ENCODE peak calls at places on chromosomes 6 and 20, in six cellular contexts. H is iPS DF 6.9; L is CD4-positive, CD25-positive, alpha-beta regulatory T cell; I is colonic mucosa; E is lower lobe of right lung; B is right cardiac atrium. T is an unnamed sample.

GRCh38 chr6:36492092-36492491 is 49.3 kb downstream of the KCTD20 start:
- DNase-seq in L (no peak), I (no peak), H (no peak), E (no peak), B (no peak), T (no peak)

GRCh38 chr6:107822154-107823046 is 1.7 kb downstream of the SCML4 start:
- DNase-seq in L (peak; percentile 70), E (no peak), B (no peak), I (no peak), H (no peak), T (peak; percentile 70)

GRCh38 chr6:159879829-159880228 is 11.0 kb upstream of the MAS1 start:
- DNase-seq in L (no peak), I (no peak), B (no peak), E (no peak), H (no peak), T (no peak)

GRCh38 chr6:162999575-163000285 is 272.0 kb downstream of the PACRG start:
- DNase-seq in E (no peak), H (no peak), B (no peak), I (no peak), L (no peak), T (no peak)

GRCh38 chr6:100096936-100097335 is 102.9 kb upstream of the MCHR2 start:
- DNase-seq in L (no peak), B (no peak), I (no peak), H (no peak), E (no peak), T (no peak)

GRCh38 chr6:85749236-85749635 is 106.5 kb upstream of the SYNCRIP start:
- DNase-seq in B (no peak), I (peak; percentile 28), L (no peak), E (no peak), H (no peak), T (no peak)

GRCh38 chr6:89984926-89985743 is 90.9 kb downstream of the GJA10 start:
- DNase-seq in I (peak; percentile 23), L (no peak), B (peak; percentile 91), E (peak; percentile 53), H (no peak), T (no peak)

GRCh38 chr20:32028647-32029372 is 18.6 kb downstream of the CCM2L start:
- DNase-seq in L (no peak), E (no peak), I (no peak), B (no peak), H (no peak), T (no peak)

GRCh38 chr6:64250126-64250525 is 614.5 kb downstream of the PHF3 start:
- DNase-seq in E (no peak), I (no peak), B (no peak), H (no peak), L (no peak), T (no peak)

GRCh38 chr6:19697744-19698290 is 139.4 kb upstream of the ID4 start:
- DNase-seq in I (no peak), H (no peak), L (no peak), E (no peak), B (no peak), T (no peak)

GRCh38 chr6:111356551-111356950 is 126.5 kb downstream of the REV3L start:
- DNase-seq in H (no peak), I (no peak), L (no peak), B (no peak), E (no peak), T (no peak)

GRCh38 chr6:170132561-170132991 is 158.3 kb downstream of the DLL1 start:
- DNase-seq in E (no peak), L (no peak), H (no peak), I (no peak), B (peak; percentile 35), T (no peak)

GRCh38 chr6:10314163-10314955 is 100.5 kb downstream of the TFAP2A start:
- DNase-seq in E (no peak), I (no peak), L (no peak), H (no peak), B (no peak), T (no peak)

GRCh38 chr20:33697129-33697528 is 10.9 kb upstream of the E2F1 start:
- DNase-seq in H (no peak), L (no peak), E (no peak), I (no peak), B (peak; percentile 67), T (no peak)

GRCh38 chr6:71408966-71409723 is 120.5 kb downstream of the OGFRL1 start:
- DNase-seq in L (no peak), B (no peak), E (no peak), H (no peak), I (no peak), T (no peak)

GRCh38 chr20:55069951-55070350 is 594.6 kb downstream of the DOK5 start:
- DNase-seq in H (no peak), I (no peak), L (no peak), E (no peak), B (no peak), T (no peak)

GRCh38 chr6:44661631-44662030 is 274.1 kb downstream of the CDC5L start:
- DNase-seq in L (no peak), E (no peak), B (no peak), H (no peak), I (no peak), T (no peak)
- H3K4me1 ChIP-seq in L (no peaks in the 10 kb centered on the region), E (peaks cover 13% of the 10 kb centered on the region), B (no peaks in the 10 kb centered on the region), H (peaks cover 17% of the 10 kb centered on the region), I (no peaks in the 10 kb centered on the region), T (no peaks in the 10 kb centered on the region)

DNA sequence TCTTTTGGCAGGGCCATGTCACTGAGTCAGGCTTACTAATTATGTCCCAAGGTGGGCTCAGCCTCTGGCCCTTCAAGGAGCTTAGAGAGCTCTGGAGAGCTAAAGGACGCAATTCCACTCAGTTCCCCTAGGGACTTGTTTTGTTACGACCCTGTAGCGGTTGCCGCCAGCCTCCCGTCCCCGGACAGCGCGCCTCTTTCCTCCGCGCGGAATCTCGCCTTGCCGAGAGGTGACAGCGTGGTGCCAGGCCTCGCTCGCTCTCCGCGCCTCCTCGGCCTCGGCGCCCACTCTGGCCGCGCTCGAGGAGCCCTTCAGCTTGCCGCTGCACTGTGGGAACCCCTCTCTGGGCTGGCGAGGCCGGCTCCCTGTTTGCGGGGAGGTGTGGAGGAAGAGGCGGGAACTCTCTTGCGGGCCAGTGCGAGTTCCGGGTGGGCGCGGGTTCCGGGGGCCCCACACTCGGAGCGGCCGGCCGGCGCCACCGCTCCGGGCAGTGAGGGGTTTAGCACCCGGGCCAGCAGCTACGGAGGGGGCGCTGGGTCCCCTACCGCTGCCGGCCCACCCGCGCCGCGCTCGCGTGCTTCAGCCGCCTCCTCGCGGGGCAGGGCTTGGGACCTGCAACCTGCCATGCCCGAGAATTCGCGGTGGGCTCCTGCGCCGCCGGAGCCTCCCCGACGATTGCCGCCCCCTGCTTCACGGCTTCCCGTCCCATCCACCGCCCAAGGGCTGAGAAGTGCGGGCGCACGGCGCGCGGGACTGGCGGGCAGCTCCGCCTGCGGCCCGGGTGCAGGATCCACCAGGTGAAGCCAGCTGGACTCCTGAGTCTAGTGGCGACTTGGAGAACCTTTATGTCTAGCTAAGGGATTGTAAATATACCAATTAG is 9.9 kb upstream of the ZNF311 start:
- DNase-seq in I (no peak), E (no peak), H (no peak), L (peak; percentile 0), B (peak; percentile 36), T (no peak)
- H3K4me3 ChIP-seq in I (peak overlapping the region; percentile 2), E (no peak overlapping the region), H (no peak overlapping the region), L (no peak overlapping the region), B (no peak overlapping the region), T (no peak overlapping the region)

GRCh38 chr20:50213531-50214106 is 23.0 kb downstream of the CEBPB start:
- DNase-seq in E (peak; percentile 23), H (no peak), I (no peak), B (no peak), L (no peak), T (no peak)
- H3K9me3 ChIP-seq in E (no peaks in the 10 kb centered on the region), H (no peaks in the 10 kb centered on the region), I (no peaks in the 10 kb centered on the region), B (no peaks in the 10 kb centered on the region), L (no peaks in the 10 kb centered on the region), T (no peaks in the 10 kb centered on the region)

GRCh38 chr6:106035655-106036054 is 50.5 kb upstream of the PRDM1 start:
- DNase-seq in B (no peak), H (no peak), L (no peak), I (no peak), E (no peak), T (no peak)

GRCh38 chr6:106037060-106037459 is 49.1 kb upstream of the PRDM1 start:
- DNase-seq in I (no peak), L (no peak), B (no peak), E (no peak), H (no peak), T (no peak)

DNA sequence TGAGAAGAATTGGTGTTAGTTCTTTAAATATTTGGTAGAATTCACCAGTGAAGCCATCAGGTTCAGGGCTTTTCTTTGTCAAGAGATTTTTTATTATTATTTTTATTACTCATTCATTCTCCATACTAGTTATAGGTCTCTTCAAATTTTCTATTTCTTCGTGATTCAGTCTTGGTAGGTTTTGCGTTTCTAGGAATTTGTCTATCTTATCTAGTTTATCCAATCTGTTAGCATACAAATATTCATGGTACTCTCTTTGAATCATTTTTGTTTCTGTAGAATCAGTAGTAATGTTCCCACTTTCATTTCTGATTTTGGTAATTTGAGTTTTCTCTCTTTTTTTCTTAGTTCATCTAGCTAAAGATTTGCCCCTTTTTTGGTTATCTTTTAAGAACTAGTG is 52.3 kb upstream of the PRDM1 start:
- DNase-seq in B (no peak), H (no peak), I (no peak), L (no peak), E (no peak), T (no peak)
- H3K4me1 ChIP-seq in B (no peaks in the 10 kb centered on the region), H (no peaks in the 10 kb centered on the region), I (no peaks in the 10 kb centered on the region), L (no peaks in the 10 kb centered on the region), E (no peaks in the 10 kb centered on the region), T (no peaks in the 10 kb centered on the region)

GRCh38 chr6:79630883-79631799 is at the start of gene SH3BGRL2:
- DNase-seq in E (peak; percentile 85), B (peak; percentile 87), I (peak; percentile 95), L (no peak), H (peak; percentile 29), T (no peak)
- H3K4me3 ChIP-seq in E (peak within 1 kb of the TSS; percentile 73), B (peak within 1 kb of the TSS; percentile 83), I (peak within 1 kb of the TSS; percentile 57), L (no peak within 1 kb of the TSS), H (peak within 1 kb of the TSS; percentile 99), T (peak within 1 kb of the TSS; percentile 40)